ENCODE peak calls at places on chromosome 2, in seven cellular contexts. Y, U, S, R, I, H and Z are unnamed samples.
A peak's percentile ranks its signal among the peaks of the same experiment; 100 is the strongest.

GRCh38 chr2:17104454-17104853 is 413.8 kb downstream of the RAD51AP2 start:
- DNase-seq in Y (no peak), U (no peak), S (no peak), R (no peak), I (no peak), H (no peak), Z (no peak)

GRCh38 chr2:12087671-12088380 is 341.4 kb downstream of the LPIN1 start:
- DNase-seq in Y (no peak), U (no peak), S (peak; percentile 65), R (peak; percentile 13), I (no peak), H (no peak), Z (no peak)

GRCh38 chr2:126882736-126883660 is 15.7 kb upstream of the TEX51 start:
- DNase-seq in Y (no peak), U (no peak), S (no peak), R (peak; percentile 81), I (no peak), H (no peak), Z (no peak)

GRCh38 chr2:240936106-240936505 is 30.0 kb downstream of the CROCC2 start:
- DNase-seq in Y (no peak), U (no peak), S (no peak), R (no peak), I (no peak), H (no peak), Z (peak; percentile 7)

GRCh38 chr2:7672027-7672684 is 754.9 kb downstream of the RNF144A start:
- DNase-seq in Y (peak; percentile 29), U (no peak), S (peak; percentile 73), R (no peak), I (no peak), H (no peak), Z (no peak)

GRCh38 chr2:223647258-223647952 is 45.2 kb upstream of the SCG2 start:
- DNase-seq in Y (no peak), U (no peak), S (peak; percentile 14), R (no peak), I (no peak), H (no peak), Z (no peak)

GRCh38 chr2:25236736-25237135 is 68.4 kb upstream of the POMC start:
- DNase-seq in Y (no peak), U (no peak), S (no peak), R (no peak), I (no peak), H (no peak), Z (no peak)

GRCh38 chr2:204268971-204269370 is 276.3 kb upstream of the PARD3B start:
- DNase-seq in Y (no peak), U (no peak), S (no peak), R (no peak), I (no peak), H (no peak), Z (no peak)

GRCh38 chr2:65357095-65357958 is 75.1 kb downstream of the SPRED2 start:
- DNase-seq in Y (no peak), U (no peak), S (no peak), R (no peak), I (no peak), H (no peak), Z (no peak)

GRCh38 chr2:199410130-199410529 is 47.6 kb downstream of the SATB2 start:
- DNase-seq in Y (no peak), U (no peak), S (no peak), R (no peak), I (no peak), H (no peak), Z (no peak)

GRCh38 chr2:48169066-48169724 is 262.9 kb upstream of the FBXO11 start:
- DNase-seq in Y (no peak), U (no peak), S (no peak), R (no peak), I (no peak), H (no peak), Z (no peak)

GRCh38 chr2:11778923-11779757 is 32.7 kb downstream of the LPIN1 start:
- DNase-seq in Y (peak; percentile 87), U (peak; percentile 58), S (peak; percentile 81), R (peak; percentile 92), I (peak; percentile 81), H (peak; percentile 91), Z (peak; percentile 86)

GRCh38 chr2:98468621-98469236 is 24.1 kb downstream of the INPP4A start:
- DNase-seq in Y (no peak), U (no peak), S (no peak), R (no peak), I (no peak), H (no peak), Z (no peak)

GRCh38 chr2:214542866-214543265 is 132.0 kb downstream of the VWC2L start:
- DNase-seq in Y (no peak), U (no peak), S (no peak), R (no peak), I (no peak), H (no peak), Z (no peak)

GRCh38 chr2:29393676-29394075 is 278.5 kb downstream of the CLIP4 start:
- DNase-seq in Y (no peak), U (no peak), S (no peak), R (no peak), I (no peak), H (no peak), Z (no peak)